ENCODE peak calls at places on chromosomes 3 and 15, in eight cellular contexts. S is IMR-90, D is HFF-Myc, E is sigmoid colon, Y is testis, O is fibroblast of lung, A is cardiac muscle cell, X is GM06990. J is an unnamed sample.

GRCh38 chr3:169268286-169268776 is 395.2 kb downstream of the MECOM start:
- DNase-seq in X (no peak), A (no peak), D (no peak), O (peak; percentile 27), S (no peak), E (no peak), Y (no peak), J (no peak)

GRCh38 chr15:62211348-62211747 is 46.3 kb upstream of the C2CD4B start:
- DNase-seq in S (no peak), O (no peak), E (no peak), D (no peak), Y (no peak), A (no peak), X (no peak), J (no peak)

GRCh38 chr3:141498592-141499223 is 11.9 kb downstream of the RASA2 start:
- DNase-seq in D (no peak), Y (no peak), S (no peak), A (no peak), X (peak; percentile 57), O (no peak), E (no peak), J (no peak)

GRCh38 chr15:78992416-78993256 is 47.8 kb upstream of the CTSH start:
- DNase-seq in O (no peak), Y (peak; percentile 45), S (no peak), D (no peak), A (no peak), E (no peak), X (no peak), J (no peak)

GRCh38 chr15:92645051-92645631 is 10.4 kb downstream of the FAM174B start:
- DNase-seq in S (no peak), Y (no peak), X (no peak), E (no peak), D (no peak), O (peak; percentile 63), A (no peak), J (no peak)

GRCh38 chr15:48086582-48086981 is 34.2 kb upstream of the SLC24A5 start:
- DNase-seq in E (no peak), X (no peak), Y (no peak), O (peak; percentile 85), D (no peak), S (no peak), A (no peak), J (no peak)

GRCh38 chr3:32109256-32109655 is 2.8 kb downstream of the GPD1L start:
- DNase-seq in X (no peak), Y (peak; percentile 77), E (peak; percentile 98), D (no peak), A (peak; percentile 55), O (peak; percentile 82), S (peak; percentile 39), J (no peak)

GRCh38 chr15:59335197-59335786 is 37.4 kb downstream of the MYO1E start:
- DNase-seq in X (peak; percentile 39), A (peak; percentile 5), D (no peak), S (no peak), O (peak; percentile 91), Y (no peak), E (no peak), J (no peak)

GRCh38 chr3:9175421-9175820 is 74.0 kb downstream of the SRGAP3 start:
- DNase-seq in Y (no peak), O (peak; percentile 37), S (no peak), X (no peak), A (no peak), E (no peak), D (no peak), J (peak; percentile 16)

GRCh38 chr3:13887746-13888300 is 8.0 kb upstream of the WNT7A start:
- DNase-seq in Y (no peak), E (no peak), A (no peak), S (no peak), O (no peak), D (no peak), X (no peak), J (no peak)

GRCh38 chr3:11604139-11604895 is 39.4 kb downstream of the VGLL4 start:
- DNase-seq in Y (peak; percentile 77), D (no peak), O (peak; percentile 78), E (no peak), A (no peak), X (no peak), S (peak; percentile 90), J (no peak)

GRCh38 chr3:25906132-25906906 is 116.4 kb downstream of the OXSM start:
- DNase-seq in O (no peak), D (no peak), Y (no peak), A (no peak), S (peak; percentile 16), X (no peak), E (no peak), J (no peak)

GRCh38 chr3:13027154-13027553 is 46.1 kb downstream of the IQSEC1 start:
- DNase-seq in Y (no peak), O (no peak), X (no peak), D (no peak), S (no peak), E (no peak), A (peak; percentile 35), J (no peak)

GRCh38 chr15:43769584-43770228 is 7.1 kb downstream of the ELL3 start:
- DNase-seq in S (peak; percentile 64), A (peak; percentile 69), X (no peak), E (no peak), D (peak; percentile 35), Y (peak; percentile 83), O (peak; percentile 57), J (no peak)

GRCh38 chr3:66362541-66362941 is 138.3 kb downstream of the LRIG1 start:
- DNase-seq in E (no peak), Y (no peak), S (peak; percentile 96), D (no peak), X (no peak), A (no peak), O (peak; percentile 89), J (no peak)

GRCh38 chr15:37375529-37375928 is 275.2 kb upstream of the MEIS2 start:
- DNase-seq in E (no peak), D (no peak), O (no peak), X (no peak), Y (no peak), A (peak; percentile 10), S (no peak), J (no peak)

GRCh38 chr3:77935418-77935817 is 895.5 kb downstream of the ROBO2 start:
- DNase-seq in X (no peak), A (no peak), O (peak; percentile 2), D (no peak), E (no peak), S (no peak), Y (no peak), J (no peak)

GRCh38 chr3:37559461-37559860 is 302.2 kb upstream of the CTDSPL start:
- DNase-seq in O (peak; percentile 49), D (no peak), E (no peak), A (no peak), X (no peak), S (peak; percentile 17), Y (no peak), J (no peak)

GRCh38 chr3:72137865-72138861 is 353.2 kb upstream of the PROK2 start:
- DNase-seq in X (peak; percentile 42), E (no peak), Y (no peak), A (no peak), O (no peak), D (no peak), S (no peak), J (no peak)

GRCh38 chr3:46927718-46928073 is 48.8 kb downstream of the CCDC12 start:
- DNase-seq in E (no peak), S (no peak), A (no peak), O (no peak), X (no peak), D (no peak), Y (no peak), J (no peak)
- H3K4me3 ChIP-seq in E (no peak overlapping the region), S (no peak overlapping the region), A (no peak overlapping the region), O (no peak overlapping the region), X (no peak overlapping the region), D (no peak overlapping the region), Y (no peak overlapping the region), J (no peak overlapping the region)

GRCh38 chr15:30992465-30992864 is 1.0 kb upstream of the MTMR10 start:
- DNase-seq in E (no peak), O (no peak), Y (no peak), X (no peak), D (no peak), A (peak; percentile 34), S (no peak), J (no peak)
- TF ChIP-seq CTCF in E (no peak), O (no peak), Y (no peak), X (no peak), D (no peak), A (no peak), S (no peak), J (no peak)

GRCh38 chr15:77180270-77180669 is 109.4 kb upstream of the TSPAN3 start:
- DNase-seq in X (no peak), E (no peak), Y (no peak), O (no peak), S (no peak), A (no peak), D (no peak), J (no peak)

GRCh38 chr15:77180757-77181156 is 109.8 kb upstream of the TSPAN3 start:
- DNase-seq in O (no peak), Y (no peak), X (no peak), A (no peak), D (no peak), S (peak; percentile 73), E (no peak), J (no peak)

GRCh38 chr15:77179541-77179998 is 108.7 kb upstream of the TSPAN3 start:
- DNase-seq in Y (no peak), S (no peak), X (peak; percentile 32), D (no peak), A (peak; percentile 63), O (no peak), E (no peak), J (no peak)

GRCh38 chr15:77183066-77183465 is 112.2 kb upstream of the TSPAN3 start:
- DNase-seq in S (no peak), E (no peak), O (no peak), Y (no peak), D (no peak), X (peak; percentile 38), A (no peak), J (no peak)

DNA sequence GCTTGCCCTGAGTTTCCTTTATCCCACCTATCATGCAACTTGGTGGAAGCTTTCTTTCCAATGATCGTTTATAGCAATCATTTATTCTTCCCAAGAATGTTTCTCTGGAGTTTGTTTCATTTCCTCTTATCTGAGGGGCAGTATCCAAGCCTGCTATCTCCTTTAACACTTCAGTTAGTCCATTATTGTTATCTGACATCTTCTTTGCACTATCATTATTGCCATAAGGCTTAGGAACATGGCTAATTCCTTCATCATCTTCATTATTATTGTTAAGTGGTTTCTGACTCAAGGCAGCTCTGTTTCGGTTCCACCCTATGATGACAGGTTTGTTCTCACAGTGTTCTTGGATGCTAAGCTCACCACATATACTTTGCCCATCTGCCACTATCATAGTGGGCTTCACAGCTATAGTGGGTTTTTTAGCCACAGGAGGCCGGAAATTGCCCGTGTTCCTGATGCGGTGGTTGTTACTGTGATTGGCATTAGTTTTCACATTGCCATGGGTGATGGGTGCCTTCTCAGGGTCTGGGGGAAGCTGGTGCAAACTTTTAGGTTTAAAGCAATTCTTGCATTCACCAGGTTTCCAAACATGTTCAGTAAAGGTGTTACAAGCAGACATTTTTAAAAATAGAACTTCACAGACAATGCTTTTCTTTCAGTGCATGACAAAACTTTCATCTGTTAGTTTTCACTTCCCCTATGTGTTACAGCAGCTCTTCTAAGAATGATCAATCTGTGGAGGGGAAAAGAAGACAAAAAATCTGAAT is 110.6 kb upstream of the TSPAN3 start:
- DNase-seq in O (no peak), X (peak; percentile 81), A (no peak), D (no peak), Y (no peak), S (no peak), E (no peak), J (no peak)
- H3K4me3 ChIP-seq in O (no peak overlapping the region), X (peak overlapping the region; percentile 26), A (no peak overlapping the region), D (no peak overlapping the region), Y (no peak overlapping the region), S (no peak overlapping the region), E (no peak overlapping the region), J (no peak overlapping the region)

GRCh38 chr15:81336568-81336967 is 12.6 kb upstream of the STARD5 start:
- DNase-seq in X (no peak), S (peak; percentile 44), Y (no peak), D (no peak), E (no peak), O (peak; percentile 44), A (no peak), J (no peak)
- TF ChIP-seq CTCF in X (peak; percentile 69), S (peak; percentile 51), Y (no peak), D (peak; percentile 40), E (no peak), O (peak; percentile 61), A (peak; percentile 56), J (peak; percentile 62)